ENCODE peak calls at places on chromosomes 11 and 22, in eight cellular contexts. A, S, J, C, Y, X, E and N are unnamed samples.

GRCh38 chr22:31062566-31063230 is 18.4 kb upstream of the SMTN start:
- DNase-seq in Y (no peak), E (no peak), J (no peak), S (no peak), C (no peak), X (no peak), A (no peak), N (no peak)

GRCh38 chr11:121236115-121237001 is 56.2 kb upstream of the SC5D start:
- DNase-seq in E (no peak), J (no peak), Y (no peak), A (no peak), C (no peak), X (no peak), S (peak), N (no peak)

GRCh38 chr11:119416606-119417580 is 6.1 kb downstream of the THY1 start:
- DNase-seq in X (no peak), Y (no peak), A (peak), S (peak), C (no peak), E (no peak), J (no peak), N (no peak)

GRCh38 chr22:20259336-20259705 is 8.8 kb downstream of the RTN4R start:
- DNase-seq in S (no peak), J (no peak), Y (no peak), A (no peak), C (no peak), X (no peak), E (no peak), N (no peak)

GRCh38 chr11:11731311-11732083 is 109.7 kb upstream of the GALNT18 start:
- DNase-seq in S (no peak), Y (no peak), X (no peak), J (no peak), E (no peak), C (no peak), A (no peak), N (peak)

GRCh38 chr11:88431675-88432341 is 94.3 kb upstream of the CTSC start:
- DNase-seq in S (no peak), Y (no peak), C (no peak), J (peak), A (no peak), E (no peak), X (no peak), N (no peak)

GRCh38 chr22:24232725-24233124 is 12.2 kb downstream of the GGT5 start:
- DNase-seq in X (no peak), J (peak), C (no peak), A (no peak), Y (no peak), E (no peak), S (no peak), N (no peak)

GRCh38 chr22:33328789-33329296 is 270.7 kb upstream of the SYN3 start:
- DNase-seq in S (peak), A (no peak), X (no peak), J (no peak), C (no peak), Y (no peak), E (no peak), N (no peak)

GRCh38 chr22:48581821-48582469 is 1245.7 kb downstream of the BRD1 start:
- DNase-seq in A (no peak), E (no peak), Y (no peak), X (no peak), C (no peak), J (no peak), S (no peak), N (no peak)

GRCh38 chr11:125275905-125276634 is 111.5 kb downstream of the PKNOX2 start:
- DNase-seq in S (no peak), A (no peak), J (no peak), E (no peak), X (no peak), Y (no peak), C (no peak), N (no peak)

GRCh38 chr11:35214792-35215193 is 75.8 kb downstream of the CD44 start:
- DNase-seq in J (no peak), E (peak), A (no peak), Y (no peak), X (no peak), S (peak), C (no peak), N (no peak)

GRCh38 chr11:118099838-118100570 is 13.2 kb upstream of the SMIM35 start:
- DNase-seq in J (no peak), C (no peak), S (no peak), E (no peak), A (peak), X (no peak), Y (no peak), N (no peak)

GRCh38 chr11:2089536-2090165 is 49.5 kb downstream of the IGF2 start:
- DNase-seq in Y (no peak), C (peak), E (no peak), X (peak), S (peak), J (peak), A (peak), N (no peak)

GRCh38 chr11:63945482-63946163 is 6.8 kb downstream of the NAA40 start:
- DNase-seq in E (peak), X (no peak), C (peak), A (peak), J (peak), Y (peak), S (peak), N (no peak)

GRCh38 chr11:105641433-105641832 is 31.6 kb downstream of the GRIA4 start:
- DNase-seq in A (no peak), J (no peak), C (no peak), S (no peak), Y (no peak), X (no peak), E (no peak), N (no peak)

GRCh38 chr11:79439893-79440450 is 858 bp downstream of the TENM4 start:
- DNase-seq in Y (no peak), E (no peak), X (no peak), A (peak), J (peak), C (no peak), S (peak), N (no peak)

GRCh38 chr22:33919591-33920501 is at the start of gene LARGE1:
- DNase-seq in X (no peak), J (peak), A (peak), E (no peak), C (peak), S (peak), Y (peak), N (no peak)

GRCh38 chr22:42803454-42803853 is 53.6 kb downstream of the ARFGAP3 start:
- DNase-seq in A (peak), S (no peak), J (peak), E (no peak), X (no peak), Y (no peak), C (peak), N (no peak)

GRCh38 chr11:59857444-59858434 is 8.5 kb downstream of the TCN1 start:
- DNase-seq in J (no peak), C (no peak), A (no peak), S (peak), Y (no peak), X (peak), E (no peak), N (no peak)

GRCh38 chr22:24054356-24054755 is 43.3 kb downstream of the CABIN1 start:
- DNase-seq in E (no peak), J (no peak), A (no peak), X (no peak), C (no peak), Y (no peak), S (no peak), N (no peak)

GRCh38 chr11:75380716-75381420 is 18.4 kb upstream of the RPS3 start:
- DNase-seq in E (no peak), A (peak), X (peak), C (no peak), J (no peak), Y (peak), S (no peak), N (no peak)

GRCh38 chr11:2655834-2656622 is 43.8 kb downstream of the KCNQ1OT1 start:
- DNase-seq in J (no peak), C (no peak), A (no peak), Y (no peak), E (no peak), S (no peak), X (no peak), N (no peak)

GRCh38 chr11:93025558-93026255 is 56.3 kb downstream of the MTNR1B start:
- DNase-seq in A (no peak), E (no peak), C (no peak), J (no peak), X (no peak), Y (no peak), S (no peak), N (no peak)

GRCh38 chr11:12126352-12127019 is 16.1 kb downstream of the MICAL2 start:
- DNase-seq in E (no peak), C (no peak), X (peak), A (no peak), S (no peak), J (no peak), Y (no peak), N (no peak)

GRCh38 chr11:117861151-117862018 is 15.1 kb downstream of the FXYD6 start:
- DNase-seq in E (no peak), A (peak), J (peak), Y (no peak), X (no peak), C (peak), S (peak), N (peak)

GRCh38 chr11:70547821-70548670 is 149.7 kb downstream of the CTTN start:
- DNase-seq in X (no peak), A (no peak), Y (no peak), E (no peak), S (no peak), J (peak), C (peak), N (no peak)

GRCh38 chr11:117072517-117073218 is 25.6 kb downstream of the SIK3 start:
- DNase-seq in E (peak), J (no peak), Y (no peak), C (no peak), S (no peak), A (no peak), X (peak), N (no peak)

GRCh38 chr11:65555693-65556231 is 2.4 kb downstream of the LTBP3 start:
- DNase-seq in E (peak), A (peak), S (no peak), Y (no peak), C (no peak), J (peak), X (peak), N (no peak)

GRCh38 chr11:104146421-104146820 is 17.5 kb downstream of the PDGFD start:
- DNase-seq in X (no peak), E (no peak), J (no peak), Y (no peak), A (no peak), S (no peak), C (no peak), N (no peak)

GRCh38 chr11:113874096-113874919 is 1.1 kb downstream of the USP28 start:
- DNase-seq in J (no peak), A (no peak), X (no peak), S (peak), Y (no peak), C (no peak), E (no peak), N (no peak)

GRCh38 chr22:27344546-27344945 is 457.0 kb downstream of the MN1 start:
- DNase-seq in S (no peak), E (no peak), C (no peak), J (no peak), X (no peak), Y (no peak), A (no peak), N (no peak)

GRCh38 chr11:86775342-86775741 is 25.0 kb upstream of the PRSS23 start:
- DNase-seq in A (no peak), C (no peak), E (no peak), X (no peak), J (no peak), S (no peak), Y (no peak), N (no peak)

DNA sequence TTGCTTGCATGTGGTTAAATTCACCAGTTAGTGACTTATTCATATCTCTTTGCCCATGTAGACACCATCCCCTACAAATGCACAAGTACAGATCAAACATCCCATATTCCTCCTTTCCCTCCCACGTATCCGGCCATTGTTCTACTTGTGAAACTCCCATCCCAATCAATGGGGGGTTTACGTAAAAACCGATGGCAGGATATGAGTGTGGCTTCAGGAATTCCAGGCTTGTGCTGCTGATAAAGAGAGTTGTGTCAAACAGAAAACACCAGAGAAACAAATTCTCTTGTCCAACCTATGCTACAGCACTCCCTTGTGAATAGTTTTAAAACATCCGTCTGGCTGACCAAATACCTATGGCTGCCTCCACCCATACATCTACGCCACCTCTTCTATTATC is 15.5 kb downstream of the FLI1 start:
- DNase-seq in C (no peak), X (no peak), Y (no peak), J (no peak), A (no peak), S (no peak), E (no peak), N (no peak)
- TF ChIP-seq POLR2AphosphoS5 in C (peak), X (no peak), Y (no peak), J (no peak), A (no peak), S (no peak), E (no peak), N (no peak)

GRCh38 chr11:27718346-27718852 is 18.1 kb upstream of the BDNF start:
- DNase-seq in S (peak), E (no peak), A (peak), C (no peak), J (peak), X (no peak), Y (peak), N (no peak)

GRCh38 chr11:27717801-27718229 is 17.6 kb upstream of the BDNF start:
- DNase-seq in A (no peak), C (no peak), Y (no peak), X (no peak), S (peak), J (no peak), E (no peak), N (no peak)

GRCh38 chr11:27717377-27717776 is 17.1 kb upstream of the BDNF start:
- DNase-seq in S (peak), A (no peak), J (peak), X (no peak), Y (no peak), C (no peak), E (no peak), N (no peak)

GRCh38 chr11:27716216-27716615 is 16.0 kb upstream of the BDNF start:
- DNase-seq in Y (no peak), E (no peak), J (no peak), X (no peak), A (no peak), C (no peak), S (no peak), N (no peak)

DNA sequence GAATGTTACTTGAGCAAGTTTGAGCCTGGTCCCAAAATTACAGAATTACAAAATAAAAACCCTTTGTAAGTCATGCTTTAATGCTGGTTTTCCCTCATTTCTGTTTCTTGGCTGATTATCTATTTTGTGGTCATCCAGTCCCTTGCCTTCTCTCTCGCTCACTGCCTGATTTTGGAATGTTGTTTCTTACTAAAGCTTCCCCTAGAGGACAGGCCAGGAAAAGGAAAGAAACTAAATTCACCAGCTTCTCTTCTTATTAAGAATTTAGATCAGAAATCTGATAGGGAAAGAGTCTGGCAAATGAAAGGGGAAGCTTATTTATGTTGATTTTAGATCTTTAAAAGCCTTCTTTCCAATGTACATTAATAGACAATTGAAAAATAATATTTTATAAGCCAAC is 16.6 kb upstream of the BDNF start:
- DNase-seq in Y (no peak), S (peak), C (no peak), J (no peak), X (no peak), A (no peak), E (no peak), N (no peak)
- TF ChIP-seq CTCF in Y (no peak), S (peak), C (no peak), J (peak), X (no peak), A (no peak), E (no peak), N (no peak)

GRCh38 chr11:8604078-8604723 is 10.2 kb upstream of the STK33 start:
- DNase-seq in C (peak), S (peak), J (peak), Y (peak), A (peak), X (peak), E (peak), N (peak)
- TF ChIP-seq POLR2AphosphoS5 in C (peak), S (no peak), J (peak), Y (peak), A (peak), X (no peak), E (no peak), N (peak)

GRCh38 chr22:21641795-21642583 is at the start of gene SDF2L1:
- DNase-seq in C (peak), X (peak), J (peak), E (no peak), A (peak), Y (peak), S (peak), N (peak)
- TF ChIP-seq CTCF in C (peak), X (no peak), J (peak), E (peak), A (no peak), Y (peak), S (no peak), N (no peak)

GRCh38 chr11:133966924-133967598 is 10.3 kb upstream of the IGSF9B start:
- DNase-seq in A (peak), C (peak), S (peak), Y (peak), X (no peak), J (peak), E (no peak), N (no peak)
- TF ChIP-seq POLR2AphosphoS5 in A (no peak), C (no peak), S (no peak), Y (no peak), X (no peak), J (no peak), E (no peak), N (no peak)

GRCh38 chr11:123640677-123641494 is 13.5 kb downstream of the SCN3B start:
- DNase-seq in J (peak), E (peak), S (peak), Y (peak), A (no peak), C (peak), X (no peak), N (no peak)
- TF ChIP-seq CTCF in J (peak), E (peak), S (peak), Y (peak), A (peak), C (peak), X (peak), N (no peak)